ENCODE peak calls at places on chromosomes 6 and 20, in four cellular contexts. Q is pancreas; Z is effector memory CD4-positive, alpha-beta T cell; D is right cardiac atrium. J is an unnamed sample.

GRCh38 chr6:16947461-16948159 is 154.2 kb upstream of the STMND1 start:
- DNase-seq in Q (peak; percentile 25), Z (no peak), D (no peak), J (no peak)

GRCh38 chr6:36350681-36351091 is 14.0 kb upstream of the BNIP5 start:
- DNase-seq in Q (no peak), Z (no peak), D (no peak), J (no peak)

GRCh38 chr20:57787151-57787968 is 77.5 kb upstream of the PMEPA1 start:
- DNase-seq in Q (no peak), Z (no peak), D (peak; percentile 12), J (no peak)

GRCh38 chr6:112839525-112839961 is 492.4 kb downstream of the RFPL4B start:
- DNase-seq in Q (no peak), Z (no peak), D (no peak), J (peak; percentile 5)

GRCh38 chr6:95785785-95786184 is 208.4 kb downstream of the MANEA start:
- DNase-seq in Q (no peak), Z (no peak), D (no peak), J (no peak)

GRCh38 chr6:111781055-111781708 is 92.1 kb downstream of the FYN start:
- DNase-seq in Q (no peak), Z (no peak), D (no peak), J (no peak)

GRCh38 chr6:76861403-76861802 is 601.9 kb downstream of the HTR1B start:
- DNase-seq in Q (peak; percentile 29), Z (no peak), D (no peak), J (no peak)

GRCh38 chr6:74114428-74114827 is 418.4 kb downstream of the CD109 start:
- DNase-seq in Q (no peak), Z (no peak), D (no peak), J (no peak)

GRCh38 chr6:33696538-33697518 is 14.7 kb downstream of the UQCC2 start:
- DNase-seq in Q (no peak), Z (peak; percentile 23), D (peak; percentile 87), J (peak; percentile 82)
- H3K4me1 ChIP-seq in Q (no peaks in the 10 kb centered on the region), Z (peaks cover 67% of the 10 kb centered on the region), D (peaks cover 39% of the 10 kb centered on the region), J (peaks cover 54% of the 10 kb centered on the region)

GRCh38 chr6:10403385-10404106 is 11.3 kb downstream of the TFAP2A start:
- DNase-seq in Q (no peak), Z (no peak), D (no peak), J (no peak)
- H3K4me1 ChIP-seq in Q (peaks cover 5% of the 10 kb centered on the region), Z (peaks cover 16% of the 10 kb centered on the region), D (peaks cover 4% of the 10 kb centered on the region), J (peaks cover 6% of the 10 kb centered on the region)

GRCh38 chr6:136252441-136252840 is 2.3 kb upstream of the MTFR2 start:
- DNase-seq in Q (no peak), Z (no peak), D (no peak), J (no peak)
- H3K4me1 ChIP-seq in Q (peaks cover 3% of the 10 kb centered on the region), Z (peaks cover 10% of the 10 kb centered on the region), D (peaks cover 3% of the 10 kb centered on the region), J (peaks cover 16% of the 10 kb centered on the region)

GRCh38 chr6:23851551-23851950 is 274.5 kb upstream of the NRSN1 start:
- DNase-seq in Q (no peak), Z (no peak), D (no peak), J (no peak)
- H3K4me1 ChIP-seq in Q (no peaks in the 10 kb centered on the region), Z (no peaks in the 10 kb centered on the region), D (no peaks in the 10 kb centered on the region), J (no peaks in the 10 kb centered on the region)